ENCODE peak calls at places on chromosomes 1 and 21, in five cellular contexts. M is activated CD8-positive, alpha-beta T cell treated with anti-CD3 and anti-CD28 coated beads, Interleukin-2, amount 10 ng/mL, durations not matched to agents 7 days and 5 days; I is mucosa of descending colon; H is hepatocyte; O is ACHN. P is an unnamed sample.

GRCh38 chr1:38508272-38508671 is 351.3 kb downstream of the RRAGC start:
- DNase-seq in M (no peak), I (no peak), H (no peak), O (no peak), P (no peak)

GRCh38 chr1:44714944-44715571 is 15.9 kb downstream of the RNU5D-1 start:
- DNase-seq in M (peak), I (peak), H (peak), O (peak), P (peak)

GRCh38 chr1:37472994-37473393 is 1.4 kb upstream of the ZC3H12A start:
- DNase-seq in M (no peak), I (no peak), H (no peak), O (no peak), P (no peak)

GRCh38 chr1:184811439-184812111 is 56.9 kb upstream of the EDEM3 start:
- DNase-seq in M (no peak), I (no peak), H (no peak), O (no peak), P (no peak)

GRCh38 chr1:98066911-98067310 is 146.1 kb upstream of the DPYD start:
- DNase-seq in M (no peak), I (no peak), H (no peak), O (no peak), P (no peak)

GRCh38 chr1:94092210-94092613 is 28.7 kb downstream of the ABCA4 start:
- DNase-seq in M (peak), I (no peak), H (no peak), O (no peak), P (no peak)

GRCh38 chr1:224450164-224450955 is 15.8 kb upstream of the WDR26 start:
- DNase-seq in M (no peak), I (no peak), H (no peak), O (no peak), P (no peak)

GRCh38 chr1:212514782-212515181 is 82.1 kb downstream of the NENF start:
- DNase-seq in M (no peak), I (peak), H (peak), O (no peak), P (no peak)

GRCh38 chr1:213371769-213372619 is 321.0 kb downstream of the RPS6KC1 start:
- DNase-seq in M (no peak), I (no peak), H (peak), O (no peak), P (no peak)

GRCh38 chr1:28509705-28510349 is 4.0 kb downstream of the RCC1 start:
- DNase-seq in M (no peak), I (no peak), H (no peak), O (no peak), P (no peak)

GRCh38 chr1:241815957-241816356 is 32.0 kb upstream of the EXO1 start:
- DNase-seq in M (no peak), I (no peak), H (no peak), O (no peak), P (no peak)

GRCh38 chr1:153357076-153357852 is 390 bp upstream of the S100A9 start:
- DNase-seq in M (no peak), I (peak), H (no peak), O (no peak), P (peak)

GRCh38 chr1:15328785-15329480 is 80.8 kb upstream of the EFHD2 start:
- DNase-seq in M (no peak), I (peak), H (peak), O (no peak), P (no peak)

GRCh38 chr1:203506821-203507220 is 12.9 kb downstream of the OPTC start:
- DNase-seq in M (no peak), I (no peak), H (no peak), O (no peak), P (no peak)

GRCh38 chr21:45539796-45540600 is 2.2 kb downstream of the SLC19A1 start:
- DNase-seq in M (no peak), I (peak), H (no peak), O (no peak), P (no peak)

GRCh38 chr1:170931650-170932049 is 3.7 kb upstream of the MROH9 start:
- DNase-seq in M (no peak), I (no peak), H (no peak), O (no peak), P (no peak)

GRCh38 chr1:30688920-30689794 is 34.2 kb downstream of the MATN1 start:
- DNase-seq in M (no peak), I (no peak), H (no peak), O (no peak), P (no peak)

GRCh38 chr1:245173446-245174178 is 18.8 kb downstream of the KIF26B start:
- DNase-seq in M (no peak), I (no peak), H (peak), O (no peak), P (peak)

GRCh38 chr1:201667479-201667878 is 128.6 kb downstream of the NAV1 start:
- DNase-seq in M (no peak), I (no peak), H (no peak), O (no peak), P (no peak)

GRCh38 chr1:10059329-10059691 is 26.6 kb downstream of the UBE4B start:
- DNase-seq in M (no peak), I (no peak), H (no peak), O (no peak), P (no peak)

GRCh38 chr1:241250465-241250864 is 106.5 kb downstream of the RGS7 start:
- DNase-seq in M (no peak), I (no peak), H (peak), O (no peak), P (peak)

GRCh38 chr1:179025125-179025974 is at the start of gene FAM20B:
- DNase-seq in M (peak), I (peak), H (peak), O (peak), P (peak)

GRCh38 chr1:4023678-4024077 is 123.6 kb upstream of the C1orf174 start:
- DNase-seq in M (no peak), I (no peak), H (peak), O (no peak), P (no peak)

GRCh38 chr1:214362188-214362882 is 81.4 kb downstream of the SMYD2 start:
- DNase-seq in M (no peak), I (no peak), H (no peak), O (no peak), P (no peak)

GRCh38 chr1:25568090-25568833 is 24.9 kb downstream of the LDLRAP1 start:
- DNase-seq in M (no peak), I (no peak), H (peak), O (no peak), P (no peak)

GRCh38 chr1:84013708-84014107 is 14.8 kb upstream of the TTLL7 start:
- DNase-seq in M (no peak), I (no peak), H (no peak), O (no peak), P (no peak)

GRCh38 chr21:34536820-34537219 is 24.8 kb upstream of the KCNE1 start:
- DNase-seq in M (no peak), I (no peak), H (peak), O (no peak), P (peak)

GRCh38 chr1:52159033-52159789 is 17.3 kb downstream of the ZFYVE9 start:
- DNase-seq in M (no peak), I (no peak), H (no peak), O (no peak), P (no peak)

GRCh38 chr1:14914351-14914988 is 239.1 kb upstream of the TMEM51 start:
- DNase-seq in M (no peak), I (no peak), H (no peak), O (no peak), P (no peak)

GRCh38 chr1:192958871-192959270 is 100.3 kb downstream of the UCHL5 start:
- DNase-seq in M (no peak), I (no peak), H (no peak), O (no peak), P (no peak)

P was measured in small intestine.